ENCODE peak calls at places on chromosome 21, in seven cellular contexts. R, H, B, I, U, O and Y are unnamed samples.
A peak's percentile ranks its signal among the peaks of the same experiment; 100 is the strongest.

GRCh38 chr21:22993822-22994574 is 1995.8 kb downstream of the NCAM2 start:
- DNase-seq in O (no peak), R (no peak), B (no peak), H (no peak), I (no peak), U (no peak), Y (no peak)

GRCh38 chr21:16865612-16866011 is 647.2 kb upstream of the CXADR start:
- DNase-seq in B (no peak), O (no peak), U (no peak), H (peak; percentile 44), I (no peak), R (no peak), Y (peak; percentile 78)

GRCh38 chr21:28138272-28138671 is 854.4 kb downstream of the LTN1 start:
- DNase-seq in U (no peak), O (peak; percentile 3), R (no peak), I (no peak), B (no peak), H (peak; percentile 41), Y (no peak)

GRCh38 chr21:36419996-36420395 is 34.8 kb downstream of the CHAF1B start:
- DNase-seq in O (peak; percentile 81), R (peak; percentile 64), B (peak; percentile 88), U (peak; percentile 90), I (peak; percentile 96), H (peak; percentile 92), Y (peak; percentile 92)

GRCh38 chr21:28442624-28443023 is 550.1 kb downstream of the LTN1 start:
- DNase-seq in O (peak; percentile 64), I (no peak), U (peak; percentile 37), H (peak; percentile 85), R (no peak), B (no peak), Y (peak; percentile 80)

GRCh38 chr21:26840912-26841311 is 4.3 kb downstream of the ADAMTS1 start:
- DNase-seq in B (no peak), O (peak; percentile 67), U (peak; percentile 36), I (no peak), R (no peak), H (peak; percentile 86), Y (peak; percentile 67)

GRCh38 chr21:43984905-43985689 is 27.0 kb upstream of the TRAPPC10 start:
- DNase-seq in B (no peak), I (no peak), R (no peak), O (no peak), U (no peak), H (peak; percentile 8), Y (no peak)

GRCh38 chr21:19922122-19922521 is 1076.1 kb upstream of the NCAM2 start:
- DNase-seq in R (no peak), U (no peak), O (no peak), B (no peak), I (no peak), H (no peak), Y (no peak)

GRCh38 chr21:14957836-14958235 is 107.0 kb downstream of the NRIP1 start:
- DNase-seq in R (no peak), O (no peak), H (no peak), B (no peak), I (no peak), U (peak; percentile 34), Y (peak; percentile 29)

GRCh38 chr21:17334478-17334877 is 178.4 kb upstream of the CXADR start:
- DNase-seq in I (no peak), R (no peak), O (no peak), U (no peak), H (no peak), B (no peak), Y (no peak)

GRCh38 chr21:43266534-43266933 is 97.7 kb downstream of the CRYAA start:
- DNase-seq in B (no peak), H (peak; percentile 8), O (no peak), I (no peak), R (no peak), U (no peak), Y (peak; percentile 50)

GRCh38 chr21:25421327-25422028 is 185.8 kb downstream of the MRPL39 start:
- DNase-seq in U (peak; percentile 78), R (peak; percentile 47), O (peak; percentile 20), I (peak; percentile 58), H (peak; percentile 76), B (peak; percentile 77), Y (peak; percentile 72)

GRCh38 chr21:42189860-42190491 is 29.0 kb upstream of the ABCG1 start:
- DNase-seq in O (no peak), H (no peak), U (no peak), I (no peak), R (no peak), B (no peak), Y (no peak)

GRCh38 chr21:28884481-28884880 is 108.2 kb downstream of the LTN1 start:
- DNase-seq in B (no peak), O (peak; percentile 14), H (peak; percentile 43), I (no peak), U (peak; percentile 23), R (peak; percentile 32), Y (no peak)

GRCh38 chr21:26732442-26733221 is 112.6 kb downstream of the ADAMTS1 start:
- DNase-seq in H (peak; percentile 62), O (peak; percentile 17), R (no peak), U (peak; percentile 64), B (peak; percentile 62), I (peak; percentile 64), Y (peak; percentile 78)

GRCh38 chr21:34883501-34884271 is 165.4 kb downstream of the RUNX1 start:
- DNase-seq in U (peak; percentile 29), H (peak; percentile 44), O (no peak), B (no peak), R (no peak), I (no peak), Y (peak; percentile 47)

GRCh38 chr21:34881421-34881820 is 167.7 kb downstream of the RUNX1 start:
- DNase-seq in R (no peak), B (no peak), H (peak; percentile 66), I (no peak), O (peak; percentile 89), U (peak; percentile 63), Y (peak; percentile 73)

GRCh38 chr21:34880401-34880800 is 168.7 kb downstream of the RUNX1 start:
- DNase-seq in I (no peak), H (no peak), U (no peak), R (no peak), B (no peak), O (no peak), Y (no peak)

GRCh38 chr21:34882719-34883131 is 166.4 kb downstream of the RUNX1 start:
- DNase-seq in R (no peak), B (no peak), O (no peak), H (no peak), U (no peak), I (no peak), Y (peak; percentile 55)

DNA sequence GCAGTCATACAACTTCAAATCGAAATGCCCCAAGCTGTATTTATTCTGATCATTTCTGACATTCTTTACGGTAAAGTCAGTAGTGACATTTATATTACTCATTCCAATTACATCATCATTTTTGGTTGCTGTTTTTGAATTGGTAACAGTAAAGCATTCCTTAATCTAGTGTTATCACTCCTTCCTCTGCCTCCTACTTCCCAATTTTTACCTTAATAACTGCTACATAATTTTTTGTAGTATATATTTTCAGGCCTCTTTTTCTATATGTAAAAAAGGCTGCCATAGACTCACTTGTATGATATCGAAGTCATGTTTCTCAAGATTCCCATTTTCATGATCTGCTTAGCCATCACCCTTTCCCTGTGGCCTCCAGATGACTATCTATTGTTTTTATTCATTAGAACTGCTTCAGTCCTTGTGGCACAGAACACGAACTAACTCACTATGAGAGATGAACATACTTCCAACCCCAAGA is 167.2 kb downstream of the RUNX1 start:
- DNase-seq in R (no peak), H (peak; percentile 86), O (peak; percentile 91), B (no peak), U (peak; percentile 96), I (no peak), Y (peak; percentile 88)
- H3K4me3 ChIP-seq in R (no peak overlapping the region), H (peak overlapping the region; percentile 75), O (peak overlapping the region; percentile 95), B (no peak overlapping the region), U (peak overlapping the region; percentile 95), I (no peak overlapping the region), Y (peak overlapping the region; percentile 97)

DNA sequence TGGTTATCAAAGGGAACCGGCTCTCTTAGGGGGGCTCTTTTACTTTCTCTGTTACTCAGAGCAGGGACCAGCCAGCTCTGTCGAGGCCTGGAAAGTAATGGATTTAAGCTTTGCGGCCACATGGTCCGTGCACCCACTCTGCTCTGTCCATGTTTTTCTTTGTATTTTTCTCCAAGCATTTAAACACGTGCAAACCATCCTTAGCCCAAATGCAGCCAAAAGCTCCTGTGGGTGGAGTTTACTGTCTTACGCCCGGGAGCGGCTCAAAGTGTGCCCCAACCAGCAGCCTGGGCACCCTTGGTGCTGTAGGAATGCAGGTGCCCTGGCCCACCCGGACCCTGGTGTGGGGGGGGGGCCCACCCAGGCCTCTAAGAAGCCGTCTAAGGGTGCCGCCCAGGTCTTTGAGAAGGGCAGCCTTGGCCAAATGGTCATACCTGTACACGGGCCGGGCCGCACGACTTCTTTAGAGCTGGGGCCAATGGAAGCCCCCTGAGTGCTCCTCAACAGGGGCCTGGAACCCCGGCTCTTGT is 29.2 kb upstream of the POFUT2 start:
- DNase-seq in B (no peak), R (no peak), H (no peak), U (no peak), I (no peak), O (no peak), Y (no peak)
- H3K27me3 ChIP-seq in B (no peaks in the 10 kb centered on the region), R (peaks cover 100% of the 10 kb centered on the region), H (no peaks in the 10 kb centered on the region), U (no peaks in the 10 kb centered on the region), I (peaks cover 5% of the 10 kb centered on the region), O (no peaks in the 10 kb centered on the region), Y (no peaks in the 10 kb centered on the region)

GRCh38 chr21:33895356-33895755 is 20.2 kb downstream of the ATP5PO start:
- DNase-seq in O (peak; percentile 5), B (no peak), I (no peak), U (no peak), R (no peak), H (no peak), Y (no peak)

GRCh38 chr21:33892853-33893252 is 22.8 kb downstream of the ATP5PO start:
- DNase-seq in I (peak; percentile 64), B (peak; percentile 65), U (no peak), H (no peak), O (no peak), R (no peak), Y (no peak)

GRCh38 chr21:33896691-33897090 is 18.9 kb downstream of the ATP5PO start:
- DNase-seq in R (no peak), I (no peak), U (peak; percentile 28), B (no peak), O (no peak), H (no peak), Y (no peak)

GRCh38 chr21:33893917-33894316 is 21.7 kb downstream of the ATP5PO start:
- DNase-seq in B (peak; percentile 56), O (no peak), I (no peak), U (no peak), H (no peak), R (no peak), Y (no peak)

DNA sequence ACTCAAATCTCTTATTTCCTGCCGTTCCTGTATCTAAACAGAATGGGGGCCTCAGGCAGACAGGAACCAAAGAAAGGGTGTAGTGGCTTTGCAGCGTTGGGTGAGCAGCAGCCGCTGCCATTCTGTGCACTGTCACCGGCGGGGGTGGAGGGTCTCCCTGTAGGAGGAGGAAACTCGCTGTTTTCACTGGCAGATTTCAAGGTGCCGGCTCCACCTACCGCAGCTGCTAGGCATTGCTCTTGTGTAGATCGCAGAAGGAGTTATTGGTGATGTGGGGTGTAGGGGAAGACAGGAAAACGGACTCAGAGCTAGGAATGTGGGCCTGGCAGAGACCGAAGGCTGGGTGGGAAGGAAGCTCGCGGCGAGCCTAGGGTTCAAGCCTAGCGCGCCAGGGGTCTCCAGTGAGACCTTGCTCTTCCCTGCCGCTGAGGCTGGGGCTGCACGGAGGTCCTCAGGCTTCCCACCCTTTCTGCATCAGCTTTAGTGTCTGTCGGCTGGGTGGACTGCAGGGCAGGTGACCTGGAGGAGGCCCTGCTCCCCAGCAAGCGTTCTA is 20.8 kb downstream of the ATP5PO start:
- DNase-seq in B (peak; percentile 89), R (peak; percentile 82), O (peak; percentile 82), H (peak; percentile 87), I (peak; percentile 92), U (peak; percentile 90), Y (peak; percentile 94)
- H3K9ac ChIP-seq in B (no peak overlapping the region), R (no peak overlapping the region), O (peak overlapping the region; percentile 35), H (no peak overlapping the region), I (peak overlapping the region; percentile 62), U (no peak overlapping the region), Y (peak overlapping the region; percentile 80)

GRCh38 chr21:24255591-24255990 is 1351.7 kb downstream of the MRPL39 start:
- DNase-seq in I (no peak), O (no peak), H (no peak), R (no peak), B (no peak), U (no peak), Y (no peak)
- H3K4me3 ChIP-seq in I (no peak overlapping the region), O (no peak overlapping the region), H (no peak overlapping the region), R (no peak overlapping the region), B (no peak overlapping the region), U (no peak overlapping the region), Y (no peak overlapping the region)